ENCODE peak calls at places on chromosomes 7 and 10, in ten cellular contexts. W is NCI-H2107, H is renal cortical epithelial cell, Q is left lung, J is ascending aorta, U is posterior vena cava, L is lower lobe of right lung, M is EH, T is C1 segment of cervical spinal cord, B is heart left ventricle. G is an unnamed sample.

GRCh38 chr10:66799474-66799873 is 126.4 kb upstream of the LRRTM3 start:
- DNase-seq in J (no peak), M (no peak), W (no peak), B (no peak), H (no peak), U (no peak), Q (no peak), T (no peak), L (no peak), G (no peak)

GRCh38 chr10:84317174-84317573 is 11.2 kb upstream of the CCSER2 start:
- DNase-seq in B (no peak), L (no peak), T (no peak), J (no peak), Q (no peak), H (no peak), U (no peak), M (no peak), W (no peak), G (no peak)

GRCh38 chr7:100693312-100694195 is 496 bp downstream of the GIGYF1 start:
- DNase-seq in Q (peak; percentile 84), T (no peak), U (no peak), M (peak; percentile 19), B (no peak), L (peak; percentile 50), W (no peak), J (no peak), H (no peak), G (no peak)

GRCh38 chr7:88835147-88835728 is 39.7 kb upstream of the TEX47 start:
- DNase-seq in J (no peak), W (no peak), U (no peak), Q (no peak), T (no peak), H (peak; percentile 58), M (peak; percentile 4), L (no peak), B (no peak), G (no peak)

GRCh38 chr7:55092186-55092976 is 73.6 kb downstream of the EGFR start:
- DNase-seq in M (no peak), U (no peak), Q (no peak), B (no peak), H (peak; percentile 55), T (no peak), W (peak; percentile 62), L (no peak), J (no peak), G (no peak)

GRCh38 chr10:24935504-24936292 is 16.7 kb downstream of the PRTFDC1 start:
- DNase-seq in B (no peak), H (no peak), L (no peak), Q (no peak), W (no peak), U (no peak), T (no peak), M (no peak), J (no peak), G (no peak)

GRCh38 chr7:6433814-6434630 is 13.7 kb downstream of the DAGLB start:
- DNase-seq in J (no peak), T (no peak), B (no peak), W (no peak), Q (no peak), M (no peak), U (no peak), H (no peak), L (no peak), G (no peak)

GRCh38 chr7:55977831-55978230 is 13.4 kb downstream of the NIPSNAP2 start:
- DNase-seq in M (peak; percentile 94), Q (no peak), W (no peak), J (no peak), L (no peak), U (no peak), B (no peak), T (no peak), H (peak; percentile 80), G (no peak)

GRCh38 chr7:97226541-97226940 is 109.0 kb downstream of the SDHAF3 start:
- DNase-seq in B (no peak), Q (no peak), W (no peak), J (no peak), M (no peak), U (no peak), H (no peak), T (no peak), L (no peak), G (no peak)

GRCh38 chr7:101185258-101185839 is 5.3 kb upstream of the NAT16 start:
- DNase-seq in U (no peak), B (no peak), Q (no peak), J (no peak), M (peak; percentile 84), W (no peak), T (no peak), L (no peak), H (peak; percentile 95), G (no peak)

GRCh38 chr7:28685660-28686417 is 272.3 kb downstream of the TRIL start:
- DNase-seq in W (peak; percentile 80), B (peak; percentile 97), U (peak; percentile 96), T (peak; percentile 75), J (peak; percentile 88), L (peak; percentile 83), Q (peak; percentile 80), H (peak; percentile 99), M (peak; percentile 99), G (peak; percentile 90)

GRCh38 chr10:125217986-125218675 is 57.8 kb upstream of the CTBP2 start:
- DNase-seq in U (no peak), B (no peak), Q (no peak), W (no peak), J (no peak), T (no peak), H (peak; percentile 12), M (peak; percentile 46), L (no peak), G (no peak)

GRCh38 chr7:17548014-17548653 is 249.7 kb downstream of the AHR start:
- DNase-seq in Q (no peak), H (no peak), J (no peak), L (no peak), B (no peak), T (no peak), W (no peak), U (no peak), M (no peak), G (no peak)